ENCODE peak calls at places on chromosomes 3 and 15, in ten cellular contexts. X is fibroblast of lung, O is stomach, L is Calu3, F is activated B cell treated with CpG ODN at 0.5 μM for 24 hours, K is IMR-90, N is A549, U is AG09309, Y is keratinocyte, C is GM20000. A is an unnamed sample.

GRCh38 chr15:63677778-63678177 is 80.6 kb downstream of the FBXL22 start:
- DNase-seq in U (no peak), C (no peak), X (no peak), O (peak; percentile 94), N (peak; percentile 27), F (no peak), L (no peak), Y (no peak), K (no peak), A (no peak)

GRCh38 chr3:23646201-23646955 is 159.4 kb upstream of the UBE2E1 start:
- DNase-seq in X (no peak), C (no peak), K (no peak), N (no peak), L (no peak), O (no peak), F (no peak), Y (no peak), U (no peak), A (no peak)

GRCh38 chr3:192935441-192935840 is 17.8 kb upstream of the MB21D2 start:
- DNase-seq in K (peak; percentile 83), U (no peak), L (no peak), F (no peak), O (no peak), Y (no peak), C (no peak), N (no peak), X (no peak), A (no peak)

GRCh38 chr15:91182096-91182495 is 82.0 kb downstream of the SV2B start:
- DNase-seq in F (no peak), U (no peak), K (no peak), Y (no peak), N (no peak), X (no peak), O (no peak), C (no peak), L (no peak), A (no peak)

GRCh38 chr3:155211266-155211665 is 82.2 kb downstream of the STRIT1 start:
- DNase-seq in U (no peak), F (no peak), N (no peak), Y (no peak), X (peak; percentile 36), L (no peak), K (no peak), C (no peak), O (no peak), A (no peak)

GRCh38 chr3:130748981-130749380 is 2.4 kb upstream of the PIK3R4 start:
- DNase-seq in Y (no peak), L (no peak), N (no peak), U (no peak), K (peak; percentile 22), F (no peak), C (no peak), X (no peak), O (no peak), A (no peak)

GRCh38 chr15:85899927-85900326 is 105.2 kb upstream of the KLHL25 start:
- DNase-seq in F (no peak), N (no peak), O (no peak), C (no peak), X (no peak), L (no peak), K (no peak), U (no peak), Y (no peak), A (no peak)

GRCh38 chr15:80072285-80072684 is 12.8 kb downstream of the ZFAND6 start:
- DNase-seq in O (no peak), K (peak; percentile 91), X (peak; percentile 94), U (peak; percentile 50), L (peak; percentile 56), N (peak; percentile 71), Y (peak; percentile 63), F (no peak), C (peak; percentile 45), A (peak; percentile 14)

GRCh38 chr3:52529376-52530333 is 4.0 kb downstream of the NT5DC2 start:
- DNase-seq in U (no peak), X (peak; percentile 89), O (peak; percentile 23), N (no peak), C (no peak), K (peak; percentile 46), L (no peak), Y (no peak), F (peak; percentile 12), A (no peak)

GRCh38 chr3:41202834-41203345 is 3.6 kb downstream of the CTNNB1 start:
- DNase-seq in C (peak; percentile 25), X (peak; percentile 70), Y (no peak), U (no peak), O (no peak), N (no peak), L (peak; percentile 13), F (no peak), K (peak; percentile 61), A (no peak)

GRCh38 chr3:119918992-119919933 is 137.4 kb downstream of the NR1I2 start:
- DNase-seq in L (no peak), K (no peak), U (no peak), C (no peak), N (no peak), F (no peak), O (no peak), X (peak; percentile 12), Y (no peak), A (no peak)

DNA sequence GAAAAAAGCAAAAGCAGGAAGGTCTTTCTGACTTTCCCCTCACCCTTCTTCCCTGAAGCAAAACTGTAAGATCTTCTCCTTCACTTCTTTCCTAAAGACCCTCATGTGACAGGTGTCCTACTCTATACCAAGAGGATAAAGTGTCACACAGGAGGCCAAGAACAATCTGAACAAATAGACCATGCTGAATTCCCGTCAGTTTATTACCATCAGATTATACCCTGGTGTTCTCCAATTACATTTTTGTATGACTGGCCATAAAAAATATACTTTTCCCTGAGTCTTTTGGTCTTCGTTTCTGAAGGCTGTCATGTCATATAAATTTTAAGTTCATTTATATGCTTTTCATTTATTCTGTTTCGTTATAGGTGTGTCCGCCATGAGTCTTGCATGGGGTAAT is 371.4 kb upstream of the CNTN4 start:
- DNase-seq in Y (no peak), C (no peak), N (no peak), O (no peak), X (no peak), F (no peak), L (no peak), U (no peak), K (no peak), A (no peak)
- TF ChIP-seq CTCF in Y (no peak), C (no peak), N (no peak), O (no peak), X (no peak), F (no peak), L (no peak), U (no peak), K (no peak), A (no peak)

GRCh38 chr15:82726816-82727215 is 17.1 kb upstream of the AP3B2 start:
- DNase-seq in K (no peak), C (no peak), F (no peak), U (no peak), X (no peak), Y (no peak), L (no peak), N (no peak), O (no peak), A (no peak)
- TF ChIP-seq CTCF in K (no peak), C (no peak), F (no peak), U (no peak), X (no peak), Y (no peak), L (no peak), N (no peak), O (no peak), A (no peak)

GRCh38 chr15:41930221-41930866 is 36.5 kb upstream of the SPTBN5 start:
- DNase-seq in X (peak; percentile 97), C (no peak), U (peak; percentile 94), O (no peak), N (peak; percentile 85), K (peak; percentile 97), L (no peak), F (no peak), Y (no peak), A (no peak)
- TF ChIP-seq CTCF in X (no peak), C (no peak), U (peak; percentile 43), O (no peak), N (peak; percentile 36), K (peak; percentile 59), L (no peak), F (no peak), Y (peak; percentile 34), A (no peak)

GRCh38 chr3:124034016-124034808 is 42.3 kb upstream of the ROPN1 start:
- DNase-seq in X (no peak), O (no peak), K (no peak), C (peak; percentile 42), N (no peak), F (peak; percentile 18), U (no peak), Y (no peak), L (no peak), A (peak; percentile 52)

GRCh38 chr3:124032881-124033359 is 41.0 kb upstream of the ROPN1 start:
- DNase-seq in K (peak; percentile 71), U (peak; percentile 17), O (peak; percentile 84), N (peak; percentile 89), C (peak; percentile 93), X (peak; percentile 75), L (peak; percentile 88), F (peak; percentile 55), Y (no peak), A (peak; percentile 70)

GRCh38 chr3:124034809-124035152 is 42.9 kb upstream of the ROPN1 start:
- DNase-seq in N (no peak), X (no peak), L (no peak), O (no peak), F (no peak), K (no peak), C (no peak), Y (no peak), U (no peak), A (no peak)

GRCh38 chr3:124032351-124032880 is 40.5 kb upstream of the ROPN1 start:
- DNase-seq in C (no peak), Y (no peak), X (peak; percentile 39), F (no peak), L (no peak), N (peak; percentile 8), K (no peak), U (no peak), O (no peak), A (no peak)

GRCh38 chr3:124033360-124034015 is 41.6 kb upstream of the ROPN1 start:
- DNase-seq in L (no peak), Y (no peak), X (peak; percentile 5), O (no peak), N (peak; percentile 18), C (peak; percentile 42), K (no peak), U (no peak), F (no peak), A (no peak)
- TF ChIP-seq CTCF in L (peak; percentile 13), Y (no peak), X (no peak), O (no peak), N (no peak), C (no peak), K (no peak), U (peak; percentile 14), F (no peak), A (peak; percentile 53)

A was measured in activated CD8-positive, alpha-beta T cell treated with anti-CD3 and anti-CD28 coated beads for 36 hours.